ENCODE peak calls at places on chromosomes 1 and 21, in nine cellular contexts. L is iPS DF 19.7, R is ovary, V is osteocyte, B is GM03348, Y is GM04504, P is EH, E is keratinocyte, F is brain pericyte. J is an unnamed sample.

GRCh38 chr21:36627242-36627641 is 71.7 kb upstream of the SIM2 start:
- DNase-seq in R (no peak), F (no peak), L (no peak), V (no peak), E (no peak), P (peak), Y (no peak), B (peak), J (no peak)

GRCh38 chr1:47893412-47893811 is 103.8 kb downstream of the TRABD2B start:
- DNase-seq in Y (no peak), P (no peak), E (no peak), V (no peak), F (no peak), L (no peak), B (no peak), R (no peak), J (no peak)

GRCh38 chr21:38282921-38283320 is 26.1 kb downstream of the KCNJ15 start:
- DNase-seq in R (no peak), F (no peak), P (no peak), Y (no peak), L (no peak), B (peak), E (no peak), V (no peak), J (no peak)

GRCh38 chr1:202593845-202594244 is 116.4 kb downstream of the SYT2 start:
- DNase-seq in B (no peak), R (no peak), P (peak), L (no peak), E (peak), F (no peak), V (no peak), Y (no peak), J (no peak)

GRCh38 chr21:34845521-34846213 is 176.9 kb downstream of the CLIC6 start:
- DNase-seq in Y (no peak), E (no peak), L (no peak), R (no peak), V (no peak), B (no peak), F (peak), P (peak), J (no peak)

GRCh38 chr1:206887701-206888100 is 9.5 kb upstream of the IL24 start:
- DNase-seq in B (no peak), P (peak), E (no peak), R (no peak), L (no peak), Y (no peak), V (no peak), F (no peak), J (no peak)

GRCh38 chr1:225482489-225482950 is 54.7 kb upstream of the LBR start:
- DNase-seq in V (peak), B (peak), Y (no peak), E (no peak), P (peak), F (no peak), R (no peak), L (no peak), J (no peak)

GRCh38 chr1:43348809-43349593 is 9.8 kb upstream of the CDC20 start:
- DNase-seq in R (peak), L (peak), F (no peak), P (peak), Y (no peak), E (no peak), V (no peak), B (peak), J (no peak)

GRCh38 chr1:63804829-63805484 is 31.1 kb downstream of the ROR1 start:
- DNase-seq in E (no peak), Y (no peak), V (no peak), B (no peak), F (no peak), P (no peak), L (no peak), R (no peak), J (no peak)

GRCh38 chr1:228210076-228210651 is 2.3 kb downstream of the OBSCN start:
- DNase-seq in Y (no peak), R (no peak), V (peak), B (no peak), P (no peak), L (no peak), E (no peak), F (no peak), J (no peak)

GRCh38 chr1:160781914-160782689 is 13.9 kb upstream of the LY9 start:
- DNase-seq in P (no peak), R (no peak), L (no peak), V (peak), Y (no peak), B (no peak), E (no peak), F (no peak), J (no peak)

GRCh38 chr1:109193653-109194590 is 19.8 kb upstream of the SARS1 start:
- DNase-seq in E (no peak), Y (no peak), V (no peak), F (no peak), P (no peak), B (peak), R (peak), L (no peak), J (no peak)

GRCh38 chr1:233097546-233098254 is 147.3 kb downstream of the NTPCR start:
- DNase-seq in F (no peak), V (no peak), E (no peak), Y (no peak), B (no peak), P (no peak), L (no peak), R (no peak), J (no peak)

GRCh38 chr1:2024887-2025286 is 5.7 kb downstream of the GABRD start:
- DNase-seq in R (no peak), E (no peak), P (no peak), L (no peak), Y (no peak), B (no peak), F (no peak), V (no peak), J (no peak)

GRCh38 chr1:201555593-201555945 is 16.6 kb downstream of the NAV1 start:
- DNase-seq in V (no peak), P (no peak), B (no peak), L (no peak), R (no peak), Y (no peak), E (no peak), F (no peak), J (no peak)

GRCh38 chr1:25615563-25616079 is 970 bp upstream of the MAN1C1 start:
- DNase-seq in R (no peak), F (no peak), L (no peak), Y (no peak), P (no peak), B (no peak), V (peak), E (no peak), J (no peak)

GRCh38 chr1:58652351-58653184 is 47.3 kb downstream of the MYSM1 start:
- DNase-seq in B (peak), V (no peak), L (peak), Y (peak), R (peak), E (peak), P (peak), F (peak), J (peak)

GRCh38 chr1:206776239-206776638 is 3.9 kb upstream of the IL10 start:
- DNase-seq in F (no peak), L (no peak), B (no peak), E (no peak), P (peak), R (no peak), Y (no peak), V (no peak), J (no peak)

GRCh38 chr1:20371411-20371810 is 80.7 kb downstream of the VWA5B1 start:
- DNase-seq in E (no peak), L (no peak), R (no peak), F (no peak), Y (no peak), B (peak), V (no peak), P (peak), J (no peak)

GRCh38 chr1:94739521-94740061 is 80.6 kb upstream of the SLC44A3 start:
- DNase-seq in L (no peak), R (no peak), Y (peak), F (peak), E (no peak), V (no peak), P (peak), B (peak), J (no peak)

GRCh38 chr1:156663178-156663577 is 14.0 kb downstream of the NES start:
- DNase-seq in Y (no peak), L (no peak), F (no peak), P (peak), V (no peak), E (no peak), R (no peak), B (no peak), J (peak)

GRCh38 chr1:202656951-202657646 is 53.2 kb downstream of the SYT2 start:
- DNase-seq in R (no peak), P (peak), F (no peak), E (peak), Y (no peak), B (peak), L (peak), V (no peak), J (no peak)

GRCh38 chr1:55696891-55697290 is 481.7 kb upstream of the USP24 start:
- DNase-seq in L (no peak), B (no peak), V (no peak), R (no peak), F (no peak), E (no peak), Y (no peak), P (peak), J (no peak)

GRCh38 chr1:5286244-5286643 is 631.8 kb downstream of the AJAP1 start:
- DNase-seq in Y (no peak), B (no peak), L (no peak), P (no peak), R (no peak), E (no peak), V (no peak), F (no peak), J (no peak)

GRCh38 chr1:204923209-204923608 is 52.5 kb downstream of the NFASC start:
- DNase-seq in P (no peak), V (no peak), L (no peak), B (no peak), E (no peak), Y (no peak), R (no peak), F (no peak), J (no peak)

GRCh38 chr1:155004352-155005075 is 1.9 kb downstream of the ZBTB7B start:
- DNase-seq in L (no peak), E (no peak), F (no peak), P (no peak), V (no peak), B (no peak), R (no peak), Y (no peak), J (no peak)

GRCh38 chr1:110308247-110308646 is 30.9 kb upstream of the RBM15 start:
- DNase-seq in V (no peak), P (peak), F (no peak), B (peak), R (no peak), L (no peak), E (no peak), Y (peak), J (no peak)

J was measured in caudate nucleus.